ENCODE peak calls at places on chromosome 9, in eight cellular contexts. D is mucosa of descending colon; C is heart right ventricle; S is effector memory CD4-positive, alpha-beta T cell; I is suprapubic skin; M is naive thymus-derived CD4-positive, alpha-beta T cell; A is AG04449; B is AG10803. X is an unnamed sample.
A peak's percentile ranks its signal among the peaks of the same experiment; 100 is the strongest.

GRCh38 chr9:77589046-77589795 is 58.9 kb downstream of the GNA14 start:
- DNase-seq in B (no peak), A (no peak), I (no peak), C (no peak), S (no peak), D (peak; percentile 39), M (no peak), X (no peak)

GRCh38 chr9:105308448-105309412 is 64.3 kb downstream of the SLC44A1 start:
- DNase-seq in I (no peak), B (no peak), S (no peak), M (no peak), A (no peak), D (no peak), C (no peak), X (no peak)

GRCh38 chr9:79574166-79574565 is 2.4 kb downstream of the TLE4 start:
- DNase-seq in M (no peak), S (no peak), B (no peak), D (no peak), C (no peak), I (no peak), A (no peak), X (no peak)

GRCh38 chr9:137511758-137512463 is 38.3 kb downstream of the PNPLA7 start:
- DNase-seq in M (no peak), I (no peak), D (no peak), A (no peak), S (no peak), C (no peak), B (no peak), X (no peak)

GRCh38 chr9:93672622-93673270 is 96.4 kb downstream of the PHF2 start:
- DNase-seq in D (no peak), I (no peak), M (no peak), C (no peak), A (no peak), B (no peak), S (no peak), X (no peak)

GRCh38 chr9:37760416-37761165 is 7.0 kb downstream of the TRMT10B start:
- DNase-seq in C (no peak), A (peak; percentile 60), M (no peak), I (no peak), D (no peak), B (peak; percentile 75), S (no peak), X (peak; percentile 53)

GRCh38 chr9:37715260-37715659 is 38.3 kb upstream of the TRMT10B start:
- DNase-seq in M (no peak), D (no peak), A (no peak), C (no peak), S (no peak), I (no peak), B (no peak), X (no peak)

GRCh38 chr9:132590318-132591182 is 8.1 kb downstream of the BARHL1 start:
- DNase-seq in D (no peak), B (no peak), I (no peak), S (no peak), C (no peak), M (no peak), A (no peak), X (no peak)

GRCh38 chr9:134775552-134775951 is 105.1 kb upstream of the FCN2 start:
- DNase-seq in B (no peak), I (no peak), S (no peak), C (no peak), D (no peak), M (no peak), A (peak; percentile 66), X (peak; percentile 20)

GRCh38 chr9:120715331-120715924 is 1.2 kb upstream of the MEGF9 start:
- DNase-seq in B (peak; percentile 73), M (no peak), D (peak; percentile 52), A (no peak), I (peak; percentile 87), S (no peak), C (peak; percentile 25), X (peak; percentile 54)

GRCh38 chr9:134776080-134776796 is 104.4 kb upstream of the FCN2 start:
- DNase-seq in M (no peak), B (no peak), S (no peak), C (no peak), A (peak; percentile 67), D (no peak), I (no peak), X (peak; percentile 23)

GRCh38 chr9:7358876-7359275 is 440.7 kb downstream of the DMAC1 start:
- DNase-seq in C (no peak), B (no peak), I (no peak), M (no peak), A (no peak), S (no peak), D (no peak), X (peak; percentile 19)

GRCh38 chr9:22813520-22813919 is 366.9 kb downstream of the DMRTA1 start:
- DNase-seq in M (no peak), I (no peak), B (peak; percentile 43), A (no peak), C (no peak), D (no peak), S (no peak), X (peak; percentile 0)

GRCh38 chr9:16992138-16992537 is 121.7 kb upstream of the BNC2 start:
- DNase-seq in D (no peak), I (no peak), C (no peak), M (no peak), A (no peak), S (no peak), B (no peak), X (no peak)

GRCh38 chr9:13952906-13953305 is 361.0 kb downstream of the NFIB start:
- DNase-seq in S (no peak), B (no peak), C (no peak), I (no peak), M (no peak), A (no peak), D (no peak), X (no peak)

GRCh38 chr9:2771101-2771500 is 53.8 kb downstream of the KCNV2 start:
- DNase-seq in A (no peak), I (no peak), D (no peak), M (no peak), C (no peak), B (no peak), S (no peak), X (no peak)

GRCh38 chr9:92896037-92896436 is 18.2 kb upstream of the ZNF484 start:
- DNase-seq in B (no peak), C (no peak), D (no peak), I (no peak), S (no peak), A (no peak), M (no peak), X (no peak)

GRCh38 chr9:94153905-94154304 is 69.6 kb downstream of the PTPDC1 start:
- DNase-seq in B (no peak), C (no peak), S (no peak), I (no peak), D (no peak), M (peak; percentile 25), A (no peak), X (no peak)

GRCh38 chr9:36486933-36487481 is 85.7 kb upstream of the MELK start:
- DNase-seq in D (peak; percentile 78), C (peak; percentile 53), M (peak; percentile 46), I (peak; percentile 82), B (no peak), A (no peak), S (peak; percentile 24), X (peak; percentile 21)

GRCh38 chr9:110088099-110088498 is 119.9 kb downstream of the C9orf152 start:
- DNase-seq in M (no peak), S (no peak), I (no peak), B (no peak), A (no peak), D (no peak), C (no peak), X (peak; percentile 63)

GRCh38 chr9:98374385-98375051 is 119.1 kb upstream of the TBC1D2 start:
- DNase-seq in S (no peak), M (no peak), D (peak; percentile 40), I (no peak), B (peak; percentile 87), A (peak; percentile 77), C (no peak), X (peak; percentile 99)

GRCh38 chr9:98520221-98520920 is 188.4 kb downstream of the GABBR2 start:
- DNase-seq in B (peak; percentile 73), S (no peak), I (no peak), C (no peak), M (no peak), D (no peak), A (no peak), X (peak; percentile 22)

GRCh38 chr9:83266618-83267543 is 203.9 kb upstream of the RASEF start:
- DNase-seq in S (no peak), B (peak; percentile 40), C (peak; percentile 67), I (no peak), D (no peak), A (no peak), M (no peak), X (peak; percentile 44)
- H3K4me3 ChIP-seq in S (no peak overlapping the region), B (no peak overlapping the region), C (peak overlapping the region; percentile 41), I (no peak overlapping the region), D (no peak overlapping the region), A (no peak overlapping the region), M (no peak overlapping the region), X (no peak overlapping the region)

GRCh38 chr9:89888233-89888632 is 283.4 kb downstream of the GADD45G start:
- DNase-seq in M (no peak), A (no peak), B (no peak), S (no peak), I (peak; percentile 31), D (no peak), C (no peak), X (no peak)
- H3K4me3 ChIP-seq in M (no peak overlapping the region), A (no peak overlapping the region), B (no peak overlapping the region), S (no peak overlapping the region), I (no peak overlapping the region), D (no peak overlapping the region), C (no peak overlapping the region), X (no peak overlapping the region)

DNA sequence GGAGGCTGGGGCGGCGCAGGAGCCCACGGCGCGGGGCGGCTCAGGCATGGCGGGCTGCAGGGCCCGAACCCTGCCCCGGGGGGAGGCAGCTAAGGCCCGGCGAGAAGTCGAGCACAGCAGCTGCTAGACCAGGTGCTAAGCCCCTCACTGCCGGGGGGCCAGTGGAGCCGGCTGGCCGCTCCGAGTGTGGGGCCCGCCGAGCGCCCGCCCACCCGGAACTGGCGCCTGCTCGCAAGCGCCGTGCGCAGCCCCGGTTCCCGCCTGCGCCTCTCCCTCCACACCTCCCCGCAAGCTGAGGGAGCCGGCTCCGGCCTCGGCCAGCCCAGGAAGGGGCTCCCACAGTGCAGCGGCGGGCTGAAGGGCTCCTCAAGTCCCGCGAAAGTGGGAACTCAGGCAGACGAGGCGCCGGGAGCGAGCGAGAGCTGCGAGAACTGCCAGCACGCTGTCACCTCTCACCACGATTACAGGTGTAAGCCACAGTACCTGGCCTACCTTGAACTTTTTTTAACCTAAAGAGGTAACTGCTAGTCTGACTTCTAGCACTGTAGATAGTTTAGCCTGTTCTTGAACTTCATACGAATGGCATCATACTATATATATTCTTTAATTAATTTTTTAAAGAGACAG is 35.6 kb downstream of the PTGS1 start:
- DNase-seq in S (no peak), C (no peak), D (no peak), A (no peak), I (no peak), B (no peak), M (no peak), X (no peak)
- H3K4me3 ChIP-seq in S (no peak overlapping the region), C (no peak overlapping the region), D (no peak overlapping the region), A (no peak overlapping the region), I (peak overlapping the region; percentile 49), B (no peak overlapping the region), M (no peak overlapping the region), X (peak overlapping the region; percentile 55)

DNA sequence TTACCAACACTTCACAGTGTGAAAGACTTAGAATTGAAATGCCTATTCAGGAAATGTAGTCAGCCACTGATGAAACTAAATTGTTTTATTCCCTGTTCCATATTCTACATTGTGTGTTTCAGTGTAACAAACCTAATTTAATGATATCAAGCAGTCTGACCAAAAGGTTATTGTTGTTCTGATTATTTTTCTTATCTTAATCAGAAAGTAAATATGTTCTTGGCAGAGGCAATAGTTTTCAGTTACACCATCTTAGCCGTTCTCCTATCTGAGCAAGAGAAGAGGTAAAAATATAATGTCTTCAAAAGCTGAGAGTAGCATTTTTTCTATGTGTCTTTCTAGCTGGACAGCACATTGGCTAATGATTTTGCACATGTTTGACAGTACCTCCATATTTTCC is 17.1 kb downstream of the CDC26 start:
- DNase-seq in C (no peak), S (no peak), D (no peak), I (no peak), A (no peak), M (no peak), B (no peak), X (no peak)
- H3K4me3 ChIP-seq in C (no peak overlapping the region), S (no peak overlapping the region), D (no peak overlapping the region), I (no peak overlapping the region), A (no peak overlapping the region), M (no peak overlapping the region), B (no peak overlapping the region), X (no peak overlapping the region)